ENCODE peak calls at places on chromosomes 11 and 22, in five cellular contexts. X is activated T-helper 1 cell treated with Interleukin-2 at 50 U/mL for 16 hours, I is activated T-cell treated with anti-CD3 and anti-CD28 coated beads for 48 hours, K is left colon, H is esophagus squamous epithelium. R is an unnamed sample.

GRCh38 chr11:15918212-15918611 is 438.1 kb downstream of the SOX6 start:
- DNase-seq in H (no peak), K (no peak), I (no peak), X (no peak), R (peak)

GRCh38 chr11:14676068-14676467 is 32.5 kb downstream of the PDE3B start:
- DNase-seq in K (no peak), X (no peak), H (no peak), I (no peak), R (no peak)

GRCh38 chr11:31325162-31325561 is 44.4 kb downstream of the DCDC1 start:
- DNase-seq in X (no peak), H (no peak), I (no peak), K (no peak), R (no peak)

GRCh38 chr11:75301602-75302345 is 49.7 kb downstream of the ARRB1 start:
- DNase-seq in K (peak), X (no peak), H (no peak), I (no peak), R (no peak)

GRCh38 chr22:19179472-19180048 is 1.0 kb upstream of the SLC25A1 start:
- DNase-seq in I (peak), K (peak), X (no peak), H (no peak), R (peak)

GRCh38 chr11:122673706-122674105 is 18.2 kb downstream of the UBASH3B start:
- DNase-seq in K (no peak), H (no peak), I (no peak), X (no peak), R (no peak)

GRCh38 chr11:62233730-62234129 is 8.3 kb upstream of the SCGB1D2 start:
- DNase-seq in X (no peak), I (no peak), H (no peak), K (no peak), R (no peak)

GRCh38 chr11:69320326-69320725 is 26.4 kb downstream of the MYEOV start:
- DNase-seq in H (no peak), I (no peak), K (no peak), X (no peak), R (no peak)

GRCh38 chr11:90775573-90776165 is 552.8 kb upstream of the CHORDC1 start:
- DNase-seq in H (no peak), K (no peak), X (no peak), I (no peak), R (no peak)

GRCh38 chr11:78510597-78510996 is 64.1 kb downstream of the NARS2 start:
- DNase-seq in H (no peak), X (no peak), I (no peak), K (no peak), R (no peak)

GRCh38 chr11:88101881-88102594 is 73.2 kb downstream of the RAB38 start:
- DNase-seq in K (no peak), I (no peak), X (no peak), H (no peak), R (no peak)

GRCh38 chr11:117830072-117830471 is 5.5 kb upstream of the FXYD2 start:
- DNase-seq in X (no peak), I (no peak), H (no peak), K (no peak), R (no peak)

GRCh38 chr11:70730411-70730810 is 332.1 kb downstream of the CTTN start:
- DNase-seq in K (no peak), X (no peak), I (no peak), H (no peak), R (no peak)

GRCh38 chr11:60919956-60920355 is 4.3 kb upstream of the TMEM132A start:
- DNase-seq in I (no peak), H (no peak), X (no peak), K (no peak), R (no peak)

GRCh38 chr22:44133901-44134511 is 46.7 kb upstream of the PARVG start:
- DNase-seq in X (no peak), K (peak), H (no peak), I (no peak), R (no peak)

GRCh38 chr11:129394709-129395108 is 19.1 kb downstream of the BARX2 start:
- DNase-seq in K (no peak), X (no peak), H (no peak), I (no peak), R (no peak)

GRCh38 chr11:74581954-74582547 is 10.3 kb upstream of the POLD3 start:
- DNase-seq in K (peak), I (no peak), X (no peak), H (no peak), R (no peak)

GRCh38 chr11:69642549-69642912 is 1.6 kb downstream of the CCND1 start:
- DNase-seq in I (no peak), H (no peak), K (peak), X (no peak), R (no peak)

R was measured in NCI-H1436 treated with DMSO at 0.1 percent for 48 hours.